ENCODE peak calls at places on chromosomes 3 and 15, in seven cellular contexts. F is CD8-positive, alpha-beta T cell; Y is breast epithelium; D is Panc1; W is lower lobe of right lung; G is mesendoderm; K is H9. O is an unnamed sample.

GRCh38 chr3:62415312-62415791 is 42.0 kb upstream of the FEZF2 start:
- DNase-seq in W (no peak), D (no peak), G (peak; percentile 78), Y (no peak), K (peak; percentile 83), F (no peak), O (peak; percentile 3)

GRCh38 chr3:64163019-64163754 is 62.1 kb downstream of the PRICKLE2 start:
- DNase-seq in Y (peak; percentile 36), K (no peak), W (no peak), F (no peak), G (no peak), D (no peak), O (no peak)

GRCh38 chr3:123258811-123259420 is 57.2 kb downstream of the SEC22A start:
- DNase-seq in W (no peak), D (peak; percentile 24), G (no peak), K (no peak), Y (no peak), F (no peak), O (peak; percentile 80)

GRCh38 chr15:63514533-63514943 is 10.1 kb downstream of the USP3 start:
- DNase-seq in D (peak; percentile 55), K (no peak), G (no peak), W (no peak), Y (no peak), F (no peak), O (no peak)

GRCh38 chr15:52559022-52559421 is 9.8 kb downstream of the ARPP19 start:
- DNase-seq in G (no peak), D (no peak), K (no peak), F (no peak), W (no peak), Y (no peak), O (no peak)

GRCh38 chr3:184941408-184941807 is 129.4 kb downstream of the VPS8 start:
- DNase-seq in D (no peak), K (no peak), Y (no peak), F (no peak), G (no peak), W (no peak), O (no peak)

GRCh38 chr15:43250785-43251184 is 15.9 kb downstream of the TGM5 start:
- DNase-seq in G (no peak), F (no peak), W (no peak), Y (no peak), D (no peak), K (no peak), O (no peak)

GRCh38 chr15:85828026-85828597 is 33.4 kb upstream of the KLHL25 start:
- DNase-seq in F (no peak), G (no peak), K (no peak), W (no peak), D (no peak), Y (no peak), O (no peak)

GRCh38 chr15:98727115-98728040 is 79.0 kb downstream of the IGF1R start:
- DNase-seq in G (peak; percentile 98), Y (peak; percentile 93), K (peak; percentile 88), F (no peak), W (peak; percentile 87), D (peak; percentile 83), O (peak; percentile 96)

GRCh38 chr3:44065311-44065710 is 176.4 kb upstream of the TOPAZ1 start:
- DNase-seq in F (no peak), K (no peak), G (no peak), Y (peak; percentile 40), W (no peak), D (no peak), O (peak; percentile 86)

GRCh38 chr3:194773216-194773615 is 87.5 kb downstream of the FAM43A start:
- DNase-seq in K (no peak), D (no peak), W (no peak), G (peak; percentile 13), Y (no peak), F (no peak), O (no peak)

GRCh38 chr3:196399485-196399945 is 32.7 kb downstream of the UBXN7 start:
- DNase-seq in D (no peak), F (no peak), Y (no peak), K (no peak), G (no peak), W (no peak), O (no peak)

GRCh38 chr15:39511000-39511914 is 69.6 kb upstream of the THBS1 start:
- DNase-seq in Y (no peak), D (no peak), G (no peak), K (no peak), F (no peak), W (no peak), O (peak; percentile 89)

GRCh38 chr3:141308588-141309218 is 59.6 kb upstream of the ZBTB38 start:
- DNase-seq in W (peak; percentile 69), K (peak; percentile 89), F (no peak), G (peak; percentile 93), D (no peak), Y (peak; percentile 55), O (peak; percentile 64)

GRCh38 chr15:56737791-56738190 is 4.5 kb upstream of the ZNF280D start:
- DNase-seq in D (no peak), K (no peak), W (no peak), G (no peak), F (no peak), Y (no peak), O (no peak)

GRCh38 chr3:31743690-31744089 is 211.0 kb downstream of the STT3B start:
- DNase-seq in W (no peak), Y (no peak), D (no peak), F (no peak), G (no peak), K (no peak), O (no peak)

GRCh38 chr3:123307064-123307463 is 105.3 kb downstream of the SEC22A start:
- DNase-seq in F (no peak), D (no peak), G (no peak), Y (no peak), W (no peak), K (no peak), O (no peak)

GRCh38 chr3:35654471-35654870 is 15.1 kb downstream of the ARPP21 start:
- DNase-seq in D (no peak), Y (no peak), K (no peak), F (no peak), W (no peak), G (no peak), O (no peak)

GRCh38 chr15:82297546-82297945 is 34.9 kb downstream of the SAXO2 start:
- DNase-seq in Y (no peak), F (no peak), K (no peak), W (no peak), D (no peak), G (no peak), O (no peak)

GRCh38 chr3:129078510-129078909 is 17.9 kb downstream of the GP9 start:
- DNase-seq in K (no peak), W (no peak), F (no peak), D (no peak), G (no peak), Y (no peak), O (no peak)

GRCh38 chr15:51223771-51224229 is 114.6 kb downstream of the CYP19A1 start:
- DNase-seq in G (peak; percentile 39), K (no peak), D (peak; percentile 25), W (no peak), Y (peak; percentile 49), F (no peak), O (no peak)

GRCh38 chr15:51494411-51495314 is 127.9 kb downstream of the DMXL2 start:
- DNase-seq in G (no peak), W (no peak), Y (no peak), K (no peak), F (no peak), D (no peak), O (peak; percentile 58)

GRCh38 chr3:179452166-179452544 is 885 bp upstream of the GNB4 start:
- DNase-seq in Y (no peak), D (no peak), K (no peak), G (peak; percentile 43), F (no peak), W (no peak), O (peak; percentile 89)

GRCh38 chr3:189235214-189235613 is 63.4 kb downstream of the TPRG1 start:
- DNase-seq in F (no peak), K (no peak), D (no peak), W (no peak), Y (no peak), G (no peak), O (no peak)

GRCh38 chr3:189238071-189238470 is 66.3 kb downstream of the TPRG1 start:
- DNase-seq in W (no peak), Y (no peak), D (no peak), K (no peak), F (no peak), G (no peak), O (no peak)

GRCh38 chr3:189239616-189240015 is 67.8 kb downstream of the TPRG1 start:
- DNase-seq in F (no peak), Y (no peak), W (no peak), G (no peak), K (no peak), D (no peak), O (no peak)

GRCh38 chr3:189236352-189236751 is 64.6 kb downstream of the TPRG1 start:
- DNase-seq in K (no peak), W (no peak), D (no peak), Y (no peak), F (no peak), G (no peak), O (no peak)

GRCh38 chr3:189237516-189237915 is 65.7 kb downstream of the TPRG1 start:
- DNase-seq in Y (no peak), F (no peak), G (no peak), K (no peak), D (no peak), W (no peak), O (no peak)
- H3K4me1 ChIP-seq in Y (no peaks in the 10 kb centered on the region), F (no peaks in the 10 kb centered on the region), G (no peaks in the 10 kb centered on the region), K (no peaks in the 10 kb centered on the region), D (no peaks in the 10 kb centered on the region), W (no peaks in the 10 kb centered on the region), O (no peaks in the 10 kb centered on the region)

DNA sequence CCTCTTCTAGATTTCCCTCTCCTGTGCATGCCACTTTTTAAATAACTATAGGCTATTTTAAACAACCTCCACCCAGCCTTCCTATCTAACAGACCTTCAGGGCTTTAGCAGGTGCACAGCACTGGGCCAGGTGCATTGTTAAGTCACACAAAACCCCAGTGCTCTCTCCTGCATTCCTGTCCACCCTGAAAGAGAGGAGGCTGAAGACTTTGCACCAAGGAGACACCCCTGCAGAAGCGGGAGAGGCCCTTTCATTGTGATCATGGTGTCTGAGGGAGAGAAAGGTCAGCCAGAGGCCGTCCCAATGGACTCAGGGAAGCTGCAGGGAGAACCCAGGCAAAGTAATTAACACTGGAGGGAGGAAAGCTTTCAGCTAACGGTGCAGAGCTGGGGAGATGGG is 5.2 kb downstream of the LRIG1 start:
- DNase-seq in G (no peak), F (no peak), W (no peak), K (peak; percentile 77), D (no peak), Y (no peak), O (no peak)
- H3K4me1 ChIP-seq in G (peaks cover 24% of the 10 kb centered on the region), F (peaks cover 45% of the 10 kb centered on the region), W (peaks cover 86% of the 10 kb centered on the region), K (peaks cover 25% of the 10 kb centered on the region), D (no peaks in the 10 kb centered on the region), Y (no peaks in the 10 kb centered on the region), O (peaks cover 66% of the 10 kb centered on the region)

DNA sequence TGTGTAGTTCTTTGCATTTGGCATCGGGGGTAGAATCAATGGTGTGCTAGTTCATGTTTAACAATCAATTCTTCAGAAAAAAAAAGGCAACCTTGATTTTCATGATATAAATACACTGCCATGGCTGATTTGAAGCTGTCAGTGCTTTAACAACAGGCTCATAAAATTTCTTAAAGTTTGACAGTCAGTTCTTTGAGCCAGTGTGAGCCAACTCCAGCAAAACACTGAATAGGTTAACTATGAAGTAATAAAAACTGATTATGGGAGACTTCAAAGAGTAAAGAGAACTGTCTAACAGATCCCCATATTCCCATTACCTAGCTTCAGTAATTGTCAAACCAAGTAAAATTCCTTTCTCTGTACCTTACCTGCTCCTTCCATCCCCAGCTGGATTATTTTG is 241.7 kb upstream of the SUCLG2 start:
- DNase-seq in W (no peak), F (no peak), G (no peak), Y (no peak), D (no peak), K (no peak), O (no peak)
- H3K4me1 ChIP-seq in W (no peaks in the 10 kb centered on the region), F (no peaks in the 10 kb centered on the region), G (no peaks in the 10 kb centered on the region), Y (no peaks in the 10 kb centered on the region), D (no peaks in the 10 kb centered on the region), K (no peaks in the 10 kb centered on the region), O (no peaks in the 10 kb centered on the region)

GRCh38 chr3:12147263-12147780 is 11.4 kb downstream of the TIMP4 start:
- DNase-seq in F (no peak), G (no peak), D (no peak), W (no peak), Y (no peak), K (no peak), O (no peak)
- H3K4me1 ChIP-seq in F (no peaks in the 10 kb centered on the region), G (no peaks in the 10 kb centered on the region), D (no peaks in the 10 kb centered on the region), W (peaks cover 26% of the 10 kb centered on the region), Y (peaks cover 8% of the 10 kb centered on the region), K (no peaks in the 10 kb centered on the region), O (peaks cover 3% of the 10 kb centered on the region)